ENCODE peak calls at places on chromosome 19, in ten cellular contexts. One of them, this sample, is unnamed.

GRCh38 chr19:35332817-35333216 is 3.8 kb downstream of the CD22 start:
- DNase-seq in IMR-90: no peak
- DNase-seq in body of pancreas: no peak
- DNase-seq in foreskin fibroblast: no peak
- DNase-seq in astrocyte of the cerebellum: no peak
- DNase-seq in CD8-positive, alpha-beta T cell: no peak
- DNase-seq in progenitor cell of endocrine pancreas: no peak
- DNase-seq in endothelial cell of umbilical vein: no peak
- DNase-seq in neural crest cell: no peak
- DNase-seq in thoracic aorta: no peak
- DNase-seq in this sample: no peak

GRCh38 chr19:52734340-52734892 is 428 bp downstream of the ZNF611 start:
- DNase-seq in foreskin fibroblast: peak; percentile 39
- DNase-seq in progenitor cell of endocrine pancreas: no peak
- DNase-seq in astrocyte of the cerebellum: no peak
- DNase-seq in IMR-90: no peak
- DNase-seq in thoracic aorta: no peak
- DNase-seq in CD8-positive, alpha-beta T cell: no peak
- DNase-seq in endothelial cell of umbilical vein: no peak
- DNase-seq in body of pancreas: no peak
- DNase-seq in neural crest cell: peak; percentile 11
- DNase-seq in this sample: no peak

GRCh38 chr19:35349614-35350521 is 2.2 kb downstream of the FFAR1 start:
- DNase-seq in thoracic aorta: no peak
- DNase-seq in endothelial cell of umbilical vein: no peak
- DNase-seq in body of pancreas: no peak
- DNase-seq in astrocyte of the cerebellum: no peak
- DNase-seq in IMR-90: no peak
- DNase-seq in CD8-positive, alpha-beta T cell: no peak
- DNase-seq in progenitor cell of endocrine pancreas: no peak
- DNase-seq in neural crest cell: no peak
- DNase-seq in foreskin fibroblast: no peak
- DNase-seq in this sample: peak; percentile 14

GRCh38 chr19:4278926-4279529 is at the start of gene SHD:
- DNase-seq in foreskin fibroblast: no peak
- DNase-seq in IMR-90: no peak
- DNase-seq in endothelial cell of umbilical vein: no peak
- DNase-seq in body of pancreas: no peak
- DNase-seq in neural crest cell: peak; percentile 26
- DNase-seq in astrocyte of the cerebellum: no peak
- DNase-seq in thoracic aorta: no peak
- DNase-seq in progenitor cell of endocrine pancreas: no peak
- DNase-seq in CD8-positive, alpha-beta T cell: no peak
- DNase-seq in this sample: no peak

GRCh38 chr19:50537769-50538230 is 24.1 kb upstream of the ASPDH start:
- DNase-seq in CD8-positive, alpha-beta T cell: peak; percentile 35
- DNase-seq in neural crest cell: peak; percentile 97
- DNase-seq in IMR-90: peak; percentile 71
- DNase-seq in foreskin fibroblast: peak; percentile 71
- DNase-seq in endothelial cell of umbilical vein: peak; percentile 83
- DNase-seq in astrocyte of the cerebellum: peak; percentile 26
- DNase-seq in body of pancreas: peak; percentile 68
- DNase-seq in thoracic aorta: no peak
- DNase-seq in progenitor cell of endocrine pancreas: peak; percentile 78
- DNase-seq in this sample: peak; percentile 54

GRCh38 chr19:57664269-57665127 is 4.2 kb upstream of the ZSCAN4 start:
- DNase-seq in body of pancreas: peak; percentile 28
- DNase-seq in progenitor cell of endocrine pancreas: peak; percentile 46
- DNase-seq in IMR-90: peak; percentile 31
- DNase-seq in thoracic aorta: no peak
- DNase-seq in astrocyte of the cerebellum: peak; percentile 8
- DNase-seq in foreskin fibroblast: peak; percentile 80
- DNase-seq in neural crest cell: peak; percentile 55
- DNase-seq in CD8-positive, alpha-beta T cell: no peak
- DNase-seq in endothelial cell of umbilical vein: peak; percentile 46
- DNase-seq in this sample: no peak

GRCh38 chr19:47063874-47064273 is 15.4 kb upstream of the TMEM160 start:
- DNase-seq in thoracic aorta: no peak
- DNase-seq in progenitor cell of endocrine pancreas: no peak
- DNase-seq in foreskin fibroblast: no peak
- DNase-seq in CD8-positive, alpha-beta T cell: no peak
- DNase-seq in astrocyte of the cerebellum: no peak
- DNase-seq in neural crest cell: no peak
- DNase-seq in endothelial cell of umbilical vein: no peak
- DNase-seq in IMR-90: no peak
- DNase-seq in body of pancreas: no peak
- DNase-seq in this sample: no peak

GRCh38 chr19:38231918-38232317 is 7.9 kb upstream of the DPF1 start:
- DNase-seq in CD8-positive, alpha-beta T cell: no peak
- DNase-seq in foreskin fibroblast: no peak
- DNase-seq in endothelial cell of umbilical vein: no peak
- DNase-seq in thoracic aorta: no peak
- DNase-seq in progenitor cell of endocrine pancreas: no peak
- DNase-seq in body of pancreas: no peak
- DNase-seq in neural crest cell: no peak
- DNase-seq in IMR-90: no peak
- DNase-seq in astrocyte of the cerebellum: no peak
- DNase-seq in this sample: no peak

GRCh38 chr19:15286688-15287355 is 45.5 kb downstream of the BRD4 start:
- DNase-seq in neural crest cell: no peak
- DNase-seq in astrocyte of the cerebellum: no peak
- DNase-seq in thoracic aorta: no peak
- DNase-seq in foreskin fibroblast: no peak
- DNase-seq in CD8-positive, alpha-beta T cell: no peak
- DNase-seq in body of pancreas: no peak
- DNase-seq in IMR-90: no peak
- DNase-seq in progenitor cell of endocrine pancreas: no peak
- DNase-seq in endothelial cell of umbilical vein: peak; percentile 34
- DNase-seq in this sample: no peak

GRCh38 chr19:15287496-15287895 is 44.8 kb downstream of the BRD4 start:
- DNase-seq in foreskin fibroblast: no peak
- DNase-seq in endothelial cell of umbilical vein: no peak
- DNase-seq in CD8-positive, alpha-beta T cell: no peak
- DNase-seq in thoracic aorta: no peak
- DNase-seq in astrocyte of the cerebellum: no peak
- DNase-seq in IMR-90: no peak
- DNase-seq in progenitor cell of endocrine pancreas: no peak
- DNase-seq in body of pancreas: no peak
- DNase-seq in neural crest cell: no peak
- DNase-seq in this sample: no peak

GRCh38 chr19:15284091-15284490 is 48.2 kb downstream of the BRD4 start:
- DNase-seq in foreskin fibroblast: no peak
- DNase-seq in endothelial cell of umbilical vein: no peak
- DNase-seq in neural crest cell: no peak
- DNase-seq in thoracic aorta: no peak
- DNase-seq in IMR-90: no peak
- DNase-seq in progenitor cell of endocrine pancreas: no peak
- DNase-seq in CD8-positive, alpha-beta T cell: no peak
- DNase-seq in astrocyte of the cerebellum: no peak
- DNase-seq in body of pancreas: no peak
- DNase-seq in this sample: no peak

GRCh38 chr19:15284896-15285295 is 47.4 kb downstream of the BRD4 start:
- DNase-seq in progenitor cell of endocrine pancreas: no peak
- DNase-seq in body of pancreas: no peak
- DNase-seq in astrocyte of the cerebellum: no peak
- DNase-seq in neural crest cell: no peak
- DNase-seq in foreskin fibroblast: peak; percentile 14
- DNase-seq in IMR-90: no peak
- DNase-seq in CD8-positive, alpha-beta T cell: no peak
- DNase-seq in thoracic aorta: no peak
- DNase-seq in endothelial cell of umbilical vein: no peak
- DNase-seq in this sample: no peak

GRCh38 chr19:15285896-15286591 is 46.3 kb downstream of the BRD4 start:
- DNase-seq in body of pancreas: no peak
- DNase-seq in neural crest cell: no peak
- DNase-seq in thoracic aorta: no peak
- DNase-seq in IMR-90: no peak
- DNase-seq in astrocyte of the cerebellum: no peak
- DNase-seq in progenitor cell of endocrine pancreas: no peak
- DNase-seq in endothelial cell of umbilical vein: no peak
- DNase-seq in CD8-positive, alpha-beta T cell: no peak
- DNase-seq in foreskin fibroblast: no peak
- DNase-seq in this sample: no peak
- TF ChIP-seq CTCF in body of pancreas: no peak
- TF ChIP-seq CTCF in neural crest cell: no peak
- TF ChIP-seq CTCF in thoracic aorta: no peak
- TF ChIP-seq CTCF in IMR-90: no peak
- TF ChIP-seq CTCF in astrocyte of the cerebellum: no peak
- TF ChIP-seq CTCF in progenitor cell of endocrine pancreas: no peak
- TF ChIP-seq CTCF in endothelial cell of umbilical vein: no peak
- TF ChIP-seq CTCF in CD8-positive, alpha-beta T cell: no peak
- TF ChIP-seq CTCF in foreskin fibroblast: no peak
- TF ChIP-seq CTCF in this sample: no peak

GRCh38 chr19:41367848-41368301 is 3.9 kb upstream of the B9D2 start:
- DNase-seq in astrocyte of the cerebellum: peak; percentile 83
- DNase-seq in neural crest cell: no peak
- DNase-seq in foreskin fibroblast: peak; percentile 89
- DNase-seq in body of pancreas: no peak
- DNase-seq in CD8-positive, alpha-beta T cell: no peak
- DNase-seq in progenitor cell of endocrine pancreas: no peak
- DNase-seq in thoracic aorta: no peak
- DNase-seq in endothelial cell of umbilical vein: peak; percentile 82
- DNase-seq in IMR-90: peak; percentile 96
- DNase-seq in this sample: no peak

GRCh38 chr19:41364546-41365391 is 820 bp upstream of the B9D2 start:
- DNase-seq in thoracic aorta: no peak
- DNase-seq in astrocyte of the cerebellum: no peak
- DNase-seq in CD8-positive, alpha-beta T cell: no peak
- DNase-seq in endothelial cell of umbilical vein: no peak
- DNase-seq in neural crest cell: no peak
- DNase-seq in IMR-90: peak; percentile 15
- DNase-seq in progenitor cell of endocrine pancreas: no peak
- DNase-seq in foreskin fibroblast: peak; percentile 47
- DNase-seq in body of pancreas: no peak
- DNase-seq in this sample: no peak

GRCh38 chr19:41363371-41363752 is 587 bp downstream of the B9D2 start:
- DNase-seq in foreskin fibroblast: no peak
- DNase-seq in endothelial cell of umbilical vein: no peak
- DNase-seq in astrocyte of the cerebellum: no peak
- DNase-seq in IMR-90: no peak
- DNase-seq in thoracic aorta: no peak
- DNase-seq in CD8-positive, alpha-beta T cell: no peak
- DNase-seq in body of pancreas: no peak
- DNase-seq in progenitor cell of endocrine pancreas: no peak
- DNase-seq in neural crest cell: no peak
- DNase-seq in this sample: no peak

GRCh38 chr19:41363753-41364545 is at the start of gene B9D2:
- DNase-seq in progenitor cell of endocrine pancreas: peak; percentile 89
- DNase-seq in endothelial cell of umbilical vein: peak; percentile 99
- DNase-seq in thoracic aorta: peak; percentile 92
- DNase-seq in neural crest cell: peak; percentile 92
- DNase-seq in astrocyte of the cerebellum: peak; percentile 96
- DNase-seq in IMR-90: peak; percentile 98
- DNase-seq in foreskin fibroblast: peak; percentile 99
- DNase-seq in CD8-positive, alpha-beta T cell: peak; percentile 95
- DNase-seq in body of pancreas: peak; percentile 99
- DNase-seq in this sample: peak; percentile 96

GRCh38 chr19:41366089-41366488 is 2.1 kb upstream of the B9D2 start:
- DNase-seq in foreskin fibroblast: no peak
- DNase-seq in neural crest cell: no peak
- DNase-seq in thoracic aorta: no peak
- DNase-seq in IMR-90: no peak
- DNase-seq in body of pancreas: no peak
- DNase-seq in endothelial cell of umbilical vein: no peak
- DNase-seq in CD8-positive, alpha-beta T cell: no peak
- DNase-seq in astrocyte of the cerebellum: no peak
- DNase-seq in progenitor cell of endocrine pancreas: no peak
- DNase-seq in this sample: no peak
- TF ChIP-seq CTCF in foreskin fibroblast: no peak
- TF ChIP-seq CTCF in neural crest cell: peak; percentile 43
- TF ChIP-seq CTCF in thoracic aorta: no peak
- TF ChIP-seq CTCF in IMR-90: peak; percentile 12
- TF ChIP-seq CTCF in body of pancreas: no peak
- TF ChIP-seq CTCF in endothelial cell of umbilical vein: peak; percentile 21
- TF ChIP-seq CTCF in CD8-positive, alpha-beta T cell: no peak
- TF ChIP-seq CTCF in astrocyte of the cerebellum: peak; percentile 25
- TF ChIP-seq CTCF in progenitor cell of endocrine pancreas: peak; percentile 45
- TF ChIP-seq CTCF in this sample: no peak

GRCh38 chr19:55115446-55116065 is 1.9 kb downstream of the PPP1R12C start:
- DNase-seq in IMR-90: peak; percentile 62
- DNase-seq in thoracic aorta: no peak
- DNase-seq in neural crest cell: no peak
- DNase-seq in astrocyte of the cerebellum: no peak
- DNase-seq in foreskin fibroblast: peak; percentile 55
- DNase-seq in CD8-positive, alpha-beta T cell: no peak
- DNase-seq in endothelial cell of umbilical vein: peak; percentile 21
- DNase-seq in body of pancreas: no peak
- DNase-seq in progenitor cell of endocrine pancreas: no peak
- DNase-seq in this sample: no peak

GRCh38 chr19:55113570-55114039 is 3.8 kb downstream of the PPP1R12C start:
- DNase-seq in neural crest cell: peak; percentile 65
- DNase-seq in CD8-positive, alpha-beta T cell: no peak
- DNase-seq in IMR-90: peak; percentile 92
- DNase-seq in astrocyte of the cerebellum: peak; percentile 82
- DNase-seq in progenitor cell of endocrine pancreas: no peak
- DNase-seq in foreskin fibroblast: peak; percentile 96
- DNase-seq in thoracic aorta: peak; percentile 92
- DNase-seq in endothelial cell of umbilical vein: peak; percentile 88
- DNase-seq in body of pancreas: peak; percentile 77
- DNase-seq in this sample: no peak

GRCh38 chr19:55116232-55117062 is 990 bp downstream of the PPP1R12C start:
- DNase-seq in thoracic aorta: no peak
- DNase-seq in CD8-positive, alpha-beta T cell: peak; percentile 32
- DNase-seq in astrocyte of the cerebellum: no peak
- DNase-seq in body of pancreas: peak; percentile 33
- DNase-seq in foreskin fibroblast: peak; percentile 88
- DNase-seq in progenitor cell of endocrine pancreas: no peak
- DNase-seq in IMR-90: peak; percentile 66
- DNase-seq in neural crest cell: peak; percentile 29
- DNase-seq in endothelial cell of umbilical vein: peak; percentile 31
- DNase-seq in this sample: peak; percentile 34

GRCh38 chr19:55112781-55113569 is 4.5 kb downstream of the PPP1R12C start:
- DNase-seq in astrocyte of the cerebellum: no peak
- DNase-seq in progenitor cell of endocrine pancreas: no peak
- DNase-seq in foreskin fibroblast: no peak
- DNase-seq in body of pancreas: no peak
- DNase-seq in CD8-positive, alpha-beta T cell: no peak
- DNase-seq in thoracic aorta: no peak
- DNase-seq in endothelial cell of umbilical vein: no peak
- DNase-seq in neural crest cell: no peak
- DNase-seq in IMR-90: no peak
- DNase-seq in this sample: no peak

DNA sequence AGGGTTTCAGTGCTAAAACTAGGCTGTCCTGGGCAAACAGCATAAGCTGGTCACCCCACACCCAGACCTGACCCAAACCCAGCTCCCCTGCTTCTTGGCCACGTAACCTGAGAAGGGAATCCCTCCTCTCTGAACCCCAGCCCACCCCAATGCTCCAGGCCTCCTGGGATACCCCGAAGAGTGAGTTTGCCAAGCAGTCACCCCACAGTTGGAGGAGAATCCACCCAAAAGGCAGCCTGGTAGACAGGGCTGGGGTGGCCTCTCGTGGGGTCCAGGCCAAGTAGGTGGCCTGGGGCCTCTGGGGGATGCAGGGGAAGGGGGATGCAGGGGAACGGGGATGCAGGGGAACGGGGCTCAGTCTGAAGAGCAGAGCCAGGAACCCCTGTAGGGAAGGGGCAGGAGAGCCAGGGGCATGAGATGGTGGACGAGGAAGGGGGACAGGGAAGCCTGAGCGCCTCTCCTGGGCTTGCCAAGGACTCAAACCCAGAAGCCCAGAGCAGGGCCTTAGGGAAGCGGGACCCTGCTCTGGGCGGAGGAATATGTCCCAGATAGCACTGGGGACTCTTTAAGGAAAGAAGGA is 2.8 kb downstream of the PPP1R12C start:
- DNase-seq in astrocyte of the cerebellum: no peak
- DNase-seq in endothelial cell of umbilical vein: no peak
- DNase-seq in neural crest cell: no peak
- DNase-seq in progenitor cell of endocrine pancreas: no peak
- DNase-seq in body of pancreas: no peak
- DNase-seq in thoracic aorta: no peak
- DNase-seq in foreskin fibroblast: no peak
- DNase-seq in IMR-90: no peak
- DNase-seq in CD8-positive, alpha-beta T cell: no peak
- DNase-seq in this sample: no peak
- TF ChIP-seq CTCF in astrocyte of the cerebellum: no peak
- TF ChIP-seq CTCF in endothelial cell of umbilical vein: no peak
- TF ChIP-seq CTCF in neural crest cell: no peak
- TF ChIP-seq CTCF in progenitor cell of endocrine pancreas: no peak
- TF ChIP-seq CTCF in body of pancreas: no peak
- TF ChIP-seq CTCF in thoracic aorta: no peak
- TF ChIP-seq CTCF in foreskin fibroblast: no peak
- TF ChIP-seq CTCF in IMR-90: no peak
- TF ChIP-seq CTCF in CD8-positive, alpha-beta T cell: no peak
- TF ChIP-seq CTCF in this sample: no peak

DNA sequence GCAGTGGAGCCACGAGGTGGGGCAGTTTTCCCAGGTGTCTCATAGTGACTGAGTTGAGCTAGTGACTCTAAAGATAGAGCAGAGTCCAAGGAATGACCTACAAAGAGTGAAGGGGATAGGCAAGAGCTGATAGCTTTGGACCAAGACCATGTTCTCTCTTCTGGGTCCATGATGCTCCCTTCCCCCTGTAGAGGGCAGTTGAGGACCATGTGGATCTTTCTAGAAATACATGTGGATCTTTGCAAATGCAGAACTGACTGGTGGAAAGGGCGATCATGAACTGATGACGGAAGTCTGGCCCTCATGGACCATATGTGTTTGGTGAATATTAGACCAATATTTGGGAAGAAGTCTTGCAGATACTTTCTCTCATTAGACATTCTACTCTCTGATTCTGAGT is 6.9 kb downstream of the PSG1 start:
- DNase-seq in body of pancreas: no peak
- DNase-seq in thoracic aorta: no peak
- DNase-seq in neural crest cell: no peak
- DNase-seq in progenitor cell of endocrine pancreas: no peak
- DNase-seq in CD8-positive, alpha-beta T cell: no peak
- DNase-seq in foreskin fibroblast: peak; percentile 25
- DNase-seq in astrocyte of the cerebellum: no peak
- DNase-seq in endothelial cell of umbilical vein: no peak
- DNase-seq in IMR-90: no peak
- DNase-seq in this sample: no peak
- TF ChIP-seq CTCF in body of pancreas: no peak
- TF ChIP-seq CTCF in thoracic aorta: no peak
- TF ChIP-seq CTCF in neural crest cell: no peak
- TF ChIP-seq CTCF in progenitor cell of endocrine pancreas: no peak
- TF ChIP-seq CTCF in CD8-positive, alpha-beta T cell: no peak
- TF ChIP-seq CTCF in foreskin fibroblast: no peak
- TF ChIP-seq CTCF in astrocyte of the cerebellum: peak; percentile 22
- TF ChIP-seq CTCF in endothelial cell of umbilical vein: no peak
- TF ChIP-seq CTCF in IMR-90: no peak
- TF ChIP-seq CTCF in this sample: no peak